ENCODE peak calls at places on chromosomes 11 and 22, in ten cellular contexts. U is lung, G is dorsolateral prefrontal cortex, D is heart right ventricle, Z is fibroblast of the aortic adventitia, N is fibroblast of pulmonary artery, P is astrocyte, Y is tibial nerve, A is prostate gland, B is HCT116. E is an unnamed sample.

GRCh38 chr11:16013649-16014275 is 342.6 kb downstream of the SOX6 start:
- DNase-seq in U (no peak), G (no peak), D (no peak), Z (peak), N (no peak), P (peak), Y (no peak), A (no peak), B (no peak), E (no peak)

GRCh38 chr11:65817312-65817814 is 16.4 kb upstream of the SNX32 start:
- DNase-seq in U (no peak), G (no peak), D (no peak), Z (peak), N (peak), P (no peak), Y (no peak), A (no peak), B (no peak), E (no peak)

GRCh38 chr11:34191592-34191991 is 86.2 kb downstream of the NAT10 start:
- DNase-seq in U (no peak), G (no peak), D (no peak), Z (no peak), N (no peak), P (no peak), Y (no peak), A (no peak), B (no peak), E (no peak)

GRCh38 chr22:33513388-33514336 is 406.6 kb downstream of the LARGE1 start:
- DNase-seq in U (no peak), G (no peak), D (no peak), Z (peak), N (peak), P (peak), Y (no peak), A (no peak), B (no peak), E (no peak)

GRCh38 chr11:119671561-119672015 is 57.4 kb downstream of the NECTIN1 start:
- DNase-seq in U (no peak), G (peak), D (peak), Z (peak), N (peak), P (peak), Y (no peak), A (no peak), B (no peak), E (no peak)

GRCh38 chr11:122209619-122210377 is 93.8 kb upstream of the BLID start:
- DNase-seq in U (peak), G (no peak), D (peak), Z (peak), N (peak), P (peak), Y (peak), A (no peak), B (no peak), E (no peak)

GRCh38 chr11:68962527-68963250 is 18.1 kb downstream of the MRGPRD start:
- DNase-seq in U (no peak), G (peak), D (no peak), Z (no peak), N (no peak), P (no peak), Y (no peak), A (no peak), B (no peak), E (no peak)

GRCh38 chr11:2216400-2217064 is 44.9 kb upstream of the TH start:
- DNase-seq in U (no peak), G (no peak), D (no peak), Z (no peak), N (no peak), P (no peak), Y (no peak), A (no peak), B (no peak), E (no peak)

GRCh38 chr11:76561245-76561644 is 109.3 kb downstream of the LRRC32 start:
- DNase-seq in U (no peak), G (no peak), D (no peak), Z (no peak), N (no peak), P (no peak), Y (no peak), A (no peak), B (no peak), E (no peak)

GRCh38 chr11:19628018-19628417 is 84.6 kb upstream of the NAV2 start:
- DNase-seq in U (peak), G (no peak), D (peak), Z (peak), N (peak), P (no peak), Y (peak), A (peak), B (no peak), E (no peak)

DNA sequence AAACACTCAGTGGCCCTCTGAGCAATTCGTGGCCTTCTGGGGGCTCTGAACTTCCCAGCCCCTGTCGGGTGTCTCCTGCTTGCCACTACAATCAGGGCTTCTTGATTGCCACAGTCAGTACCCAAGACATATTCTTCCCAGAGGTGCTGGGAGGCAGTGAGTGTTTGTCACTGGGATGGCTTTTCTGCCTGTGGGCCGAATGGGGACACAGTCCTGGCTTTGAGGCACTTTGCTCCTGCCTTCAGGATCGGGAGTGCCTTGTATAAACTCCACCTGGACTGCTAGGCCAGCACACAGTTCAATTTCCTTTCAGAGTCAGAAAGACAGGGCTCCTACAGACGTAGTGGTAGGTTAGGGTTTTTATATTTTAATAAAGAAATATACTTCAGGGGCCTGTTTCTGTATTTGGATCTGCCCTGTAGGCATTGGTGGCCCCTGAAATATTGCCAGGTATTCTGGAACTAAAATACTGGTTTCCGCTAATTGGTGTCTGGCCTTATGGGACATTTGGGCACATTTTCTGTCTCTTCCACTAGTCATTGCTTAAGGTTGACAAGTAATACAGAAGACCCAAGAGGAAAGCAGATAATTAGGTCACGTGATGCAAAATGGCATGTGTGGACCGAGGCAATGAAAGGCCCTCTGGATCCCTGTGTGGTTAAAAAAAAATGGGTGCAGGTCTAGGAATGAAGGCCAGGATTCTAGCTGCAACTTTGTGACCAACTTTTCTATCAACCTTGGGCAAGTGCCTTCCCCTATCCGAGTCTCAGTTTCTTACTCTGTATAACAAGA is 98.4 kb upstream of the NARS2 start:
- DNase-seq in U (no peak), G (no peak), D (no peak), Z (no peak), N (no peak), P (no peak), Y (no peak), A (no peak), B (no peak), E (no peak)
- TF ChIP-seq CTCF in U (no peak), G (no peak), D (no peak), Z (no peak), N (no peak), P (no peak), Y (no peak), A (no peak), B (no peak), E (no peak)

DNA sequence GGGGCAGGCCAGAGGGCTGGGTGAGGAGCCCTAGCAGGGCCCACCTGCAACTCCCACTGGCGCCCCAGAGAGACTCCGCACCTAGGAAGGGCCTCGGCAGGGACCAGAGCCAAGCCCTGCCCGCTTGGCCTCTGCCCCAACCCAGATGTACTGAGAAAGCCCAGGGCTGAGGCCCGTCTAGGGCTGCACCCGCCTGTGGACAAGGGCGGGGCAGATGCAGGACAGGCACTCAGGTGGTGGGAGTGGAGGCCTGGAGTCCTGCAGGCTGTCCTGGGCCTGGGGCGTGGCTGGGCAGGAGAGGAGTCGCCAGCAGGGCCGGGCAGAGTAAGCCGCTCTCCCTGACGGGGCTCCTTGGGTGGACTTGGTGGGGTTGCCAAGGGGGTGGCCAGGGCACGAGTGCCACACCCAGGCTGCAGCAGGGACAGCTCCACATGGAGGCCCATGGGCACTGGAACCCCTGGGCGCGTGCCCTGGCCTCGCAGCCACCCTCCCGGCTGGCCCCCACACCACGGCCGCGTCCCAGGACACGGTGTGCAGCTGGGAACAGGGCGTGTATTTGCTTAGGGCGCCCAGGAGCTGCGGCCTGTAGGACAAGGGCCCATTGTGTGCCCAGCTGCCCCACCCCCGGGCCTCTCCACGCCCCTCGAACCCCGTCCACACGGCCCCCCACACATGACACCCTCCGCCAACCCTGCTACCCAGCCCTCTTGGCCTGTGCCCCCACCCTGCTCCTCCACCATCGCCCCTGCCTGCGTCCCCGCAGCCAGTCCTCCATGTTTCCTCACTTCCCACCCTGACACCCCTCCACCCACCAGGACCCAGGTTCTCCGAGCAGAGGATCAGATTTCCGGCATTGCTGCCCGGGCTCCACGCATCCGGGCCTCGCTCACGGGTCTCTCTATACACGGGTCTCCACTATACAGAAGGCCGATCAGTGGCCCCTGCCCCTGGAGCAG is 11.3 kb upstream of the PIM3 start:
- DNase-seq in U (peak), G (no peak), D (no peak), Z (no peak), N (no peak), P (no peak), Y (no peak), A (peak), B (no peak), E (no peak)
- H3K4me3 ChIP-seq in U (no peak), G (no peak), D (no peak), Z (no peak), N (no peak), P (no peak), Y (peak), A (peak), B (no peak), E (no peak)

DNA sequence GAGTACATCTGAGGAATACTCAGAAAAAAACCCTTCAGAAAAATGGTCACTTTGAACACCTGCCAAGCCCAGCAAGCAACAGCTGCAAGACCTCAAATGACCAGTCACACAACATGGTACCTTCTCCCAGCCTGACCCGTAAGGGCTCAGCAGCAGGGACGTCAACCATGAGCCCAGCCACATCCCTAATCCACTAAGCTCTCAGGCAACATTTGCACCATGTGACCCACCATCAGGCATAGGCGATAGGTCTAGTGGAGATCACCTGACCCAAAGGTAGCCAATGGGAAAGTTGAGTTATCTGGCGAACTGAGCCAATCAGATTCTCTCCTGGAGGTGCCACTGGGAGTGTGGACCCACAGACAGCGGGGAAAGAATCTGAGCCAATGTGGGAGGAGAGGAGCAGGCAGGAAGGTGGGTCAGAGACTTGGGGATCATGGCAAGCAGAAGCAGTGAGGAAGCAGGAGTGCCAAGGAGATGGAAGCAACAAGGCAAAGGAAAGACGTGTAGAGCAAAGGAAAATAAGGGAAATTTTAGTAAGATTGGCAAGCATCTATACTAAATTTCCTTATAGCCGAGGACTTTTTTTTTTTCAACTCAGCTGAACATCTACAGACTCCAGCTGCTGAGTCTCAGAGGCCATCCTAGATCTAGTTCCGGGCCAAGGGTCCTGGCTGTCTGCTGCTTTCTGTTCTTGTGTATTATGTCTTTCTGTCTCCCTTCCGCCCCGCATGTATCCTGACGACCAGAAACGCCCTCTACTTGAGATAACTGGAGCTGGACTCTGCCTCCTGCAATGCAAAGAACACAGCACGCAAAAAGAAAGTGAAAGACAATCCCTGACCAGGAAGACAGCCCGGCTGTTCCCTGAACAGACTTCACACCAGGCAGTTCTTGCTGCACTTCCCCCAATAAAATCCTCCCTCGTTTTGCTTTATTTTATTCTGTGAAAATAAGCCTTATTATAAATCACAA is 11.0 kb upstream of the PLAAT2 start:
- DNase-seq in U (peak), G (no peak), D (peak), Z (peak), N (peak), P (peak), Y (peak), A (peak), B (no peak), E (no peak)
- TF ChIP-seq CTCF in U (peak), G (peak), D (peak), Z (no peak), N (no peak), P (no peak), Y (no peak), A (no peak), B (no peak), E (no peak)

DNA sequence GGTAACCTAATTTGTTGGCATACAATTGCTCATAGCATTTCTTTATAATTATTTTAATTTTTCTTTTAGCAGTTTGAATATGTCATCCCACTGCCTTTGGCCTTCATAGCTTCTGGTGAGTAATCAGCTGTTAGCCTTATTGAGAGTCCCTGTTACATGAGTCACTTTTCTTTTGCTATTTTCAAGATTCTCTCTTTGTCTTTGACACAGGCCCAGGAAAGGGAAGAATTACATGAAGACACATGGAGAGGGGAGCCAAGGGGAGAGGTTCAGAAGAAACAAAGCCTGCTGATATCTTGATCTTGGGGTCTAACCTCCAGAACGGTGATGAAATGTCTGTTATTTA is 418.2 kb downstream of the METTL15 start:
- DNase-seq in U (no peak), G (no peak), D (no peak), Z (no peak), N (peak), P (no peak), Y (no peak), A (no peak), B (peak), E (no peak)
- H3K4me3 ChIP-seq in U (no peak), G (no peak), D (no peak), Z (no peak), N (no peak), P (no peak), Y (no peak), A (no peak), B (no peak), E (no peak)

GRCh38 chr11:11152877-11153276 is 200.2 kb downstream of the CSNK2A3 start:
- DNase-seq in U (no peak), G (no peak), D (no peak), Z (no peak), N (no peak), P (no peak), Y (no peak), A (no peak), B (no peak), E (no peak)

GRCh38 chr11:11157201-11157600 is 195.8 kb downstream of the CSNK2A3 start:
- DNase-seq in U (no peak), G (no peak), D (peak), Z (peak), N (peak), P (no peak), Y (no peak), A (no peak), B (peak), E (no peak)

DNA sequence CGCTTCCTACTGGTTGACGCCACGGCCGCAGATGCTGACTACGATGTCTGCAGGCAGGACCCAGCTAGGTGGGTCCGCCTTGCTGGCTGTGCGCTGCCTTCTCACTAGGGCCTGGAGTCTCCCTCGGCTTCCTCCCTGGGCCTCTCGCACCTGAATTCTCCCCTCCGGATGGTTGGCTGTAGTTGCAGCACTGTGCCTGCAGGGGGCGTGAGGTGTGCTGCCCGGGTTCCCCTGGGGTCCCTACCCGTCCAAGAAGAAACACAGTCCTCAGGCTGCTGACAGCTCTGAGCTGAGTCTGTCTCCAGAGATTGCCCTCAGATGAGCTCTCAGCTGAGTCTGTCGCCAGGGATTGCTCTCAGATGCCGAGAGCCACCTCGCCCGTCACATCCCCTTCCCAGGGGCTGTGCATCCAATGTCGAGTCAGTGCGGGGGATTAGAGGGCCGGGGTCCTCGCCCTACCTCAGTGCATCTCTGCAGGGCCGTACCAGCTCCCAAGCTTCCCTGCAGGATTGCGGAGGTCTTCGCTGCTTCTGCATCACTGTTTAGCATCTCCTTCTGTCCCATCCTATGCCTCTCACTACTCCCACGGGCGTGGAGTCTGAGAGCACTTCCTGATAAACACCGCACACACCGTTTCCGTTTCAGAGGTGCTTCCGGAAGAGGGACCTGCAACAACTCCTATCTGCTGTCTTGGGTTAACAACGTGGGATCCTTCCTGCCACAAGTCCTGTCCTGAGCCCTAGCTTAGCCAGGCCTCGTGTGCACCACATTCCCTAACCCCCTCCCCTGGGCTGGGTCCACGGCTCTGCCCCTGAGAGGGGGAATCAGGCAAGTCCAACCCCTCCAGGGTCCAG is 196.9 kb downstream of the CSNK2A3 start:
- DNase-seq in U (no peak), G (no peak), D (no peak), Z (no peak), N (no peak), P (no peak), Y (no peak), A (no peak), B (peak), E (no peak)
- TF ChIP-seq CTCF in U (no peak), G (peak), D (peak), Z (peak), N (peak), P (peak), Y (no peak), A (no peak), B (peak), E (peak)

DNA sequence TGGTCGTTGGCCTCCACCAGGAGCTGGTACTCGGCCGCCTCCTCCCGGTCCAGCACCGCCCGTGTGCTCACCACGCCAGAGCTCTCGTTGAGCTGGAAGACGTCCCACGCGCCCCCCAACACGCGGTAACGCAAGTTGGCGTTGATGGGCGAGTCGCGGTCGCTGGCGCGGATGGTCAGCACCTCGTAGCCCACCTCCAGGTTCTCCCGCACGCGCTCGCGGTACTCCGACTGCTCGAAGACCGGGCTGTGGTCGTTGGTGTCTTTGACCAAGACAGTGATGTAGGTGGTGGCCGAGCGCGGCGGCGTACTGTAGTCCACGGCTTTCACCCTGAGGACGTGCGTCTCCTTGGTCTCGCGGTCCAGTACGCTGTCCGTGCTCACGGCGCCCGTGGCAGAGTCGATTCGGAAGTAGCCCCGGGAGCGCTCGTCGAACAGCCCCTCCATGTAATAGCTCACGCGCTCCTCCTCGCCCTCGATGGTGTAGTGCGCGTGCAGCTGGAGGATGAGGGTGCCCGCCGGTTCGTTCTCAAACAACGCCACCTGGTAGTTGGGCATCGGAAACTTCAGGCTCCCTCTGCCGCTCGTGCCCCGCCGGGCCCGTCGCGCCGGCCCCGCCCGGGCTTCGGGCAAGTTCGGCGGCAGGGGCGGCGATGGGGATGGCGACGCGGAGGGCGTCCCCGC is 1.4 kb downstream of the CELSR1 start:
- DNase-seq in U (no peak), G (no peak), D (no peak), Z (no peak), N (no peak), P (no peak), Y (no peak), A (no peak), B (no peak), E (no peak)
- H3K4me3 ChIP-seq in U (peak), G (no peak), D (no peak), Z (no peak), N (no peak), P (no peak), Y (no peak), A (peak), B (no peak), E (no peak)

GRCh38 chr11:100576044-100577021 is 110.8 kb upstream of the ARHGAP42 start:
- DNase-seq in U (no peak), G (no peak), D (peak), Z (peak), N (peak), P (peak), Y (peak), A (peak), B (peak), E (peak)
- TF ChIP-seq CTCF in U (peak), G (peak), D (peak), Z (peak), N (peak), P (peak), Y (peak), A (peak), B (peak), E (peak)

GRCh38 chr11:133955945-133956421 is 785 bp downstream of the IGSF9B start:
- DNase-seq in U (no peak), G (no peak), D (no peak), Z (no peak), N (no peak), P (no peak), Y (no peak), A (no peak), B (no peak), E (no peak)
- H3K4me3 ChIP-seq in U (no peak), G (peak), D (peak), Z (no peak), N (no peak), P (peak), Y (peak), A (peak), B (peak), E (peak)

E was measured in GM12864.